ENCODE peak calls at places on chromosomes 12 and 14, in four cellular contexts. One of them, this sample, is unnamed.

GRCh38 chr12:110733089-110733715 is 9.5 kb downstream of the PPP1CC start:
- DNase-seq in CD8-positive, alpha-beta T cell: no peak
- DNase-seq in H9: no peak
- DNase-seq in HCT116: no peak
- DNase-seq in this sample: no peak

GRCh38 chr12:132178801-132179401 is 34.6 kb downstream of the NOC4L start:
- DNase-seq in CD8-positive, alpha-beta T cell: no peak
- DNase-seq in H9: no peak
- DNase-seq in HCT116: no peak
- DNase-seq in this sample: no peak

GRCh38 chr14:74176404-74176788 is 62.9 kb upstream of the VSX2 start:
- DNase-seq in CD8-positive, alpha-beta T cell: no peak
- DNase-seq in H9: no peak
- DNase-seq in HCT116: no peak
- DNase-seq in this sample: no peak

GRCh38 chr12:19288603-19289244 is 150.6 kb upstream of the AEBP2 start:
- DNase-seq in CD8-positive, alpha-beta T cell: no peak
- DNase-seq in H9: no peak
- DNase-seq in HCT116: peak
- DNase-seq in this sample: no peak

GRCh38 chr12:116430911-116431565 is 128.1 kb upstream of the MAP1LC3B2 start:
- DNase-seq in CD8-positive, alpha-beta T cell: no peak
- DNase-seq in H9: no peak
- DNase-seq in HCT116: no peak
- DNase-seq in this sample: no peak

GRCh38 chr12:116423053-116423452 is 136.1 kb upstream of the MAP1LC3B2 start:
- DNase-seq in CD8-positive, alpha-beta T cell: no peak
- DNase-seq in H9: no peak
- DNase-seq in HCT116: no peak
- DNase-seq in this sample: no peak

GRCh38 chr12:107998863-107999262 is 130.2 kb upstream of the WSCD2 start:
- DNase-seq in CD8-positive, alpha-beta T cell: no peak
- DNase-seq in H9: no peak
- DNase-seq in HCT116: no peak
- DNase-seq in this sample: no peak

GRCh38 chr12:19804737-19805136 is 365.4 kb downstream of the AEBP2 start:
- DNase-seq in CD8-positive, alpha-beta T cell: no peak
- DNase-seq in H9: no peak
- DNase-seq in HCT116: no peak
- DNase-seq in this sample: no peak

GRCh38 chr14:100486025-100486828 is 101.0 kb downstream of the BEGAIN start:
- DNase-seq in CD8-positive, alpha-beta T cell: peak
- DNase-seq in H9: peak
- DNase-seq in HCT116: no peak
- DNase-seq in this sample: peak

GRCh38 chr14:58191763-58192596 is 8.0 kb upstream of the ACTR10 start:
- DNase-seq in CD8-positive, alpha-beta T cell: no peak
- DNase-seq in H9: no peak
- DNase-seq in HCT116: no peak
- DNase-seq in this sample: no peak

GRCh38 chr14:99605299-99605961 is 1.4 kb upstream of the CCDC85C start:
- DNase-seq in CD8-positive, alpha-beta T cell: peak
- DNase-seq in H9: peak
- DNase-seq in HCT116: peak
- DNase-seq in this sample: peak

GRCh38 chr14:30209136-30209535 is 281.5 kb upstream of the PRKD1 start:
- DNase-seq in CD8-positive, alpha-beta T cell: no peak
- DNase-seq in H9: no peak
- DNase-seq in HCT116: no peak
- DNase-seq in this sample: no peak

DNA sequence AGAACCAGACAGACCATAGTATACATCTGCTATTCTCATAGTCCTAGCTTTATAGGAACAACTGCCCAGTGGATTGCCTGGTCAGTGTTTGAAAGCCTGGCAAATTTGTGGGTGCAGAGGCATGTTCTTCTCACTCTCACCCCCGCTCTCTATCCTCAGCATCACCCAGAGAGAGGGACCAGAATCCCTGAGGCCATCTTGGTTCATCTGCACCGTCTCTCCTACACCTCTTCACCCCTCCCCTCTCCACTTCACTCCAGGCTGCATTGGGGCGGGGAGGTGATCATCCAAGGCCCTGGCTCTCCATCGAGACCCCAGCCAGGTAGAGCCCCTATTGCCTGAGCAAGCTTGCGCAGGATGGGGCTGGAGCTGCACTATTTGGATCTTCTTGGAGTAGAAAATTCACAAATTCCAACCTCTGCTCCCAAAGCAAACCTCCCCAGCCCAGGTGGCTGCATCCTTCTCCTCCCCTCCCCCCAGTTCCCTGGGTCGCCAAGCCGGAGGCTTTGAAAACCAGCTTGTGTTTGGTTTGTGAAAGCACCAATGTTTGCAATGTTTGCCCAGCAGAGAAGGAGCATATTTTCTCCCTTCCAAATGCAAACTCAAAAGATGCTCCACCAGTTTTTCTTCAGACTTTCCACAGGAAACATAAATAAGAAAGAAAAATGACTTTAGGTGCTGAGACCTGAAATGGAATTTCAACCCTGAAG is 18.6 kb upstream of the COL2A1 start:
- DNase-seq in CD8-positive, alpha-beta T cell: no peak
- DNase-seq in H9: no peak
- DNase-seq in HCT116: no peak
- DNase-seq in this sample: no peak
- H3K27ac ChIP-seq in CD8-positive, alpha-beta T cell: no peak
- H3K27ac ChIP-seq in H9: no peak
- H3K27ac ChIP-seq in HCT116: no peak
- H3K27ac ChIP-seq in this sample: no peak

GRCh38 chr14:23405516-23406025 is 2.5 kb downstream of the MYH6 start:
- DNase-seq in CD8-positive, alpha-beta T cell: no peak
- DNase-seq in H9: no peak
- DNase-seq in HCT116: no peak
- DNase-seq in this sample: no peak
- H3K27ac ChIP-seq in CD8-positive, alpha-beta T cell: no peak
- H3K27ac ChIP-seq in H9: no peak
- H3K27ac ChIP-seq in HCT116: no peak
- H3K27ac ChIP-seq in this sample: no peak

GRCh38 chr14:35365130-35366047 is 39.2 kb downstream of the NFKBIA start:
- DNase-seq in CD8-positive, alpha-beta T cell: no peak
- DNase-seq in H9: no peak
- DNase-seq in HCT116: peak
- DNase-seq in this sample: no peak
- H3K27ac ChIP-seq in CD8-positive, alpha-beta T cell: no peak
- H3K27ac ChIP-seq in H9: no peak
- H3K27ac ChIP-seq in HCT116: peak
- H3K27ac ChIP-seq in this sample: no peak

GRCh38 chr12:130993759-130994670 is 40.3 kb downstream of the ADGRD1 start:
- DNase-seq in CD8-positive, alpha-beta T cell: no peak
- DNase-seq in H9: no peak
- DNase-seq in HCT116: no peak
- DNase-seq in this sample: no peak

GRCh38 chr12:130992979-130993538 is 39.4 kb downstream of the ADGRD1 start:
- DNase-seq in CD8-positive, alpha-beta T cell: no peak
- DNase-seq in H9: no peak
- DNase-seq in HCT116: no peak
- DNase-seq in this sample: no peak

GRCh38 chr12:130992448-130992847 is 38.7 kb downstream of the ADGRD1 start:
- DNase-seq in CD8-positive, alpha-beta T cell: no peak
- DNase-seq in H9: no peak
- DNase-seq in HCT116: no peak
- DNase-seq in this sample: no peak

GRCh38 chr12:130998136-130998535 is 44.4 kb downstream of the ADGRD1 start:
- DNase-seq in CD8-positive, alpha-beta T cell: no peak
- DNase-seq in H9: no peak
- DNase-seq in HCT116: no peak
- DNase-seq in this sample: no peak

DNA sequence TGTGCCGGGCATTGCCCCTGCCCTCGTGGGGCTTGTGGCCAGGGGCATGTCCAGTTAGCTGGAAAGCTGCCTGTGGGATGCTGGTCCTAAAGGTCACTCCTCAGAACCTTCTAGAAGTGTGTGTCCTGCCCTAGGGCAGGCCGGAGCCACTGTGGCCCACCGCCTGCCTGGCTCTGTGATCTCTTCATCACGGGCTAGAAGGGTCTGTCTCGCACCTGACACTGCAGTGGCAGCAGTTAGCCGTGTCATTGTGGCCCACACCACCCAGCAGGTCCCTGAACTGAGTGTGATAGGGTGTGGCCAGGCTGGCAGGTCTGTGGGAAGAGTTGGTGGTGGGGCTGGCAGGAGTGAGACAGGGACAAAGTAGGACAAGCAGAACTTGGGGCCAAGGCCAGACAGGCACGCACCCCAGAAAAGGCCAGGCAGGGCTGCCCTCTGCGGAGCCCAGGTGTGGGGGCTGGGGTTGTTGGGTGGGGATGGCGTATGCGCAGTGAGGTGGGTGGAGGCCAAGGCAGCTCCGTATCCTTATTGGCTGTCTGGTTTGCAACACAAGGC is 41.2 kb downstream of the ADGRD1 start:
- DNase-seq in CD8-positive, alpha-beta T cell: no peak
- DNase-seq in H9: no peak
- DNase-seq in HCT116: no peak
- DNase-seq in this sample: no peak
- H3K27ac ChIP-seq in CD8-positive, alpha-beta T cell: no peak
- H3K27ac ChIP-seq in H9: no peak
- H3K27ac ChIP-seq in HCT116: no peak
- H3K27ac ChIP-seq in this sample: peak

GRCh38 chr14:104802120-104802912 is 1.4 kb downstream of the ZBTB42 start:
- DNase-seq in CD8-positive, alpha-beta T cell: no peak
- DNase-seq in H9: no peak
- DNase-seq in HCT116: no peak
- DNase-seq in this sample: no peak

GRCh38 chr14:104802913-104803184 is 1.9 kb downstream of the ZBTB42 start:
- DNase-seq in CD8-positive, alpha-beta T cell: no peak
- DNase-seq in H9: no peak
- DNase-seq in HCT116: no peak
- DNase-seq in this sample: no peak

GRCh38 chr14:104800600-104801283 is at the start of gene ZBTB42:
- DNase-seq in CD8-positive, alpha-beta T cell: peak
- DNase-seq in H9: peak
- DNase-seq in HCT116: no peak
- DNase-seq in this sample: no peak

GRCh38 chr14:104799657-104800599 is 973 bp upstream of the ZBTB42 start:
- DNase-seq in CD8-positive, alpha-beta T cell: peak
- DNase-seq in H9: peak
- DNase-seq in HCT116: no peak
- DNase-seq in this sample: no peak

DNA sequence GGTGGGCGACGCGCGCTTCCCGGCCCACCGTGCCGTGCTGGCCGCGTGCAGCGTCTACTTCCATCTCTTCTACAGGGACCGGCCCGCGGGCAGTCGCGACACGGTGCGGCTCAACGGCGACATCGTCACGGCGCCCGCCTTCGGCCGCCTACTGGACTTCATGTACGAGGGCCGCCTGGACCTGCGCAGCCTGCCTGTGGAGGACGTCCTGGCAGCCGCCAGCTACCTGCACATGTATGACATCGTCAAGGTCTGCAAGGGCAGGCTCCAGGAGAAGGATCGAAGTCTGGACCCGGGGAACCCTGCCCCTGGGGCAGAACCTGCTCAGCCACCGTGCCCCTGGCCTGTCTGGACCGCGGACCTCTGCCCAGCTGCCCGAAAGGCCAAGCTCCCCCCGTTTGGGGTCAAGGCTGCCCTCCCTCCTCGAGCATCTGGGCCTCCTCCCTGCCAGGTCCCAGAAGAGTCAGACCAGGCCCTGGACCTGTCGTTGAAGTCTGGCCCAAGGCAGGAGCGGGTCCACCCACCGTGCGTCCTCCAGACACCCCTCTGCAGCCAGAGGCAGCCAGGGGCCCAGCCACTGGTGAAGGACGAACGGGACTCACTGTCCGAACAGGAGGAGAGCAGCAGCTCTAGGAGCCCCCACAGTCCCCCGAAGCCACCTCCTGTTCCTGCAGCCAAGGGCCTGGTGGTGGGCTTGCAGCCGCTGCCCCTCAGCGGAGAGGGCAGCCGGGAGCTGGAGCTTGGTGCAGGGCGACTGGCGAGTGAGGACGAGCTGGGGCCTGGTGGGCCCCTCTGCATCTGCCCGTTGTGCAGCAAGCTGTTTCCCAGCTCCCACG is 601 bp downstream of the ZBTB42 start:
- DNase-seq in CD8-positive, alpha-beta T cell: no peak
- DNase-seq in H9: no peak
- DNase-seq in HCT116: no peak
- DNase-seq in this sample: no peak
- H3K27ac ChIP-seq in CD8-positive, alpha-beta T cell: peak
- H3K27ac ChIP-seq in H9: no peak
- H3K27ac ChIP-seq in HCT116: peak
- H3K27ac ChIP-seq in this sample: no peak

GRCh38 chr12:26611598-26611997 is 221.4 kb downstream of the ITPR2 start:
- DNase-seq in CD8-positive, alpha-beta T cell: no peak
- DNase-seq in H9: no peak
- DNase-seq in HCT116: no peak
- DNase-seq in this sample: no peak
- H3K27ac ChIP-seq in CD8-positive, alpha-beta T cell: no peak
- H3K27ac ChIP-seq in H9: no peak
- H3K27ac ChIP-seq in HCT116: no peak
- H3K27ac ChIP-seq in this sample: no peak